ENCODE peak calls at places on chromosomes 2 and 18, in nine cellular contexts. K is Panc1; C is CD8-positive, alpha-beta T cell; W is H9; O is heart right ventricle; B is Peyer's patch; G is cardiac muscle cell; V is IMR-90; J is ascending aorta. Q is an unnamed sample.

GRCh38 chr2:1731963-1732768 is 12.1 kb downstream of the PXDN start:
- DNase-seq in K (no peak), C (no peak), W (peak), O (peak), B (peak), G (no peak), V (peak), J (no peak), Q (no peak)

GRCh38 chr2:157876771-157877108 is 610 bp upstream of the ACVR1 start:
- DNase-seq in K (no peak), C (no peak), W (no peak), O (no peak), B (no peak), G (no peak), V (peak), J (no peak), Q (no peak)

GRCh38 chr2:96798733-96799622 is 17.1 kb upstream of the CNNM3 start:
- DNase-seq in K (no peak), C (no peak), W (no peak), O (no peak), B (no peak), G (no peak), V (no peak), J (no peak), Q (no peak)

GRCh38 chr2:178924817-178925216 is 117.6 kb upstream of the TTN start:
- DNase-seq in K (no peak), C (no peak), W (no peak), O (no peak), B (no peak), G (no peak), V (no peak), J (no peak), Q (no peak)

GRCh38 chr18:31149351-31149750 is 13.3 kb downstream of the DSC1 start:
- DNase-seq in K (no peak), C (no peak), W (no peak), O (no peak), B (no peak), G (no peak), V (no peak), J (no peak), Q (peak)

GRCh38 chr2:197137234-197137633 is 173.3 kb downstream of the ANKRD44 start:
- DNase-seq in K (no peak), C (no peak), W (no peak), O (no peak), B (no peak), G (no peak), V (peak), J (no peak), Q (peak)

GRCh38 chr2:175871949-175872348 is 130.1 kb downstream of the LNPK start:
- DNase-seq in K (no peak), C (no peak), W (no peak), O (no peak), B (no peak), G (peak), V (no peak), J (no peak), Q (no peak)

GRCh38 chr2:202270487-202270886 is 4.9 kb downstream of the NOP58 start:
- DNase-seq in K (no peak), C (no peak), W (no peak), O (no peak), B (no peak), G (no peak), V (no peak), J (no peak), Q (no peak)

GRCh38 chr2:121888189-121888557 is 132.7 kb downstream of the TSN start:
- DNase-seq in K (no peak), C (no peak), W (peak), O (no peak), B (no peak), G (peak), V (no peak), J (no peak), Q (peak)

GRCh38 chr2:2640818-2641217 is 309.7 kb upstream of the MYT1L start:
- DNase-seq in K (no peak), C (no peak), W (no peak), O (no peak), B (no peak), G (no peak), V (no peak), J (no peak), Q (no peak)

GRCh38 chr2:60818272-60818671 is 62.2 kb downstream of the PAPOLG start:
- DNase-seq in K (no peak), C (no peak), W (no peak), O (no peak), B (no peak), G (no peak), V (peak), J (no peak), Q (no peak)

GRCh38 chr18:46264255-46264654 is 160.1 kb downstream of the HAUS1 start:
- DNase-seq in K (no peak), C (no peak), W (no peak), O (no peak), B (no peak), G (no peak), V (no peak), J (no peak), Q (peak)

GRCh38 chr18:5066380-5066977 is 130.6 kb downstream of the AKAIN1 start:
- DNase-seq in K (no peak), C (no peak), W (peak), O (no peak), B (no peak), G (no peak), V (no peak), J (no peak), Q (no peak)

GRCh38 chr2:127389778-127390435 is 2.1 kb upstream of the MAP3K2 start:
- DNase-seq in K (no peak), C (no peak), W (no peak), O (no peak), B (peak), G (no peak), V (no peak), J (no peak), Q (no peak)

GRCh38 chr2:200040251-200040650 is 84.9 kb downstream of the MAIP1 start:
- DNase-seq in K (no peak), C (no peak), W (no peak), O (no peak), B (no peak), G (no peak), V (peak), J (no peak), Q (no peak)

GRCh38 chr2:11336189-11336588 is 8.2 kb downstream of the ROCK2 start:
- DNase-seq in K (no peak), C (no peak), W (no peak), O (no peak), B (no peak), G (no peak), V (no peak), J (no peak), Q (no peak)

GRCh38 chr2:66821168-66821567 is 386.2 kb downstream of the MEIS1 start:
- DNase-seq in K (no peak), C (no peak), W (no peak), O (no peak), B (no peak), G (no peak), V (no peak), J (no peak), Q (no peak)

GRCh38 chr2:134906726-134907125 is 11.9 kb upstream of the CCNT2 start:
- DNase-seq in K (no peak), C (no peak), W (no peak), O (no peak), B (no peak), G (no peak), V (no peak), J (no peak), Q (peak)

GRCh38 chr18:27363918-27364317 is 178.8 kb upstream of the CHST9 start:
- DNase-seq in K (no peak), C (no peak), W (no peak), O (no peak), B (no peak), G (peak), V (no peak), J (no peak), Q (no peak)

GRCh38 chr2:237025090-237025865 is 60.4 kb upstream of the COPS8 start:
- DNase-seq in K (no peak), C (no peak), W (no peak), O (no peak), B (peak), G (no peak), V (peak), J (no peak), Q (peak)

DNA sequence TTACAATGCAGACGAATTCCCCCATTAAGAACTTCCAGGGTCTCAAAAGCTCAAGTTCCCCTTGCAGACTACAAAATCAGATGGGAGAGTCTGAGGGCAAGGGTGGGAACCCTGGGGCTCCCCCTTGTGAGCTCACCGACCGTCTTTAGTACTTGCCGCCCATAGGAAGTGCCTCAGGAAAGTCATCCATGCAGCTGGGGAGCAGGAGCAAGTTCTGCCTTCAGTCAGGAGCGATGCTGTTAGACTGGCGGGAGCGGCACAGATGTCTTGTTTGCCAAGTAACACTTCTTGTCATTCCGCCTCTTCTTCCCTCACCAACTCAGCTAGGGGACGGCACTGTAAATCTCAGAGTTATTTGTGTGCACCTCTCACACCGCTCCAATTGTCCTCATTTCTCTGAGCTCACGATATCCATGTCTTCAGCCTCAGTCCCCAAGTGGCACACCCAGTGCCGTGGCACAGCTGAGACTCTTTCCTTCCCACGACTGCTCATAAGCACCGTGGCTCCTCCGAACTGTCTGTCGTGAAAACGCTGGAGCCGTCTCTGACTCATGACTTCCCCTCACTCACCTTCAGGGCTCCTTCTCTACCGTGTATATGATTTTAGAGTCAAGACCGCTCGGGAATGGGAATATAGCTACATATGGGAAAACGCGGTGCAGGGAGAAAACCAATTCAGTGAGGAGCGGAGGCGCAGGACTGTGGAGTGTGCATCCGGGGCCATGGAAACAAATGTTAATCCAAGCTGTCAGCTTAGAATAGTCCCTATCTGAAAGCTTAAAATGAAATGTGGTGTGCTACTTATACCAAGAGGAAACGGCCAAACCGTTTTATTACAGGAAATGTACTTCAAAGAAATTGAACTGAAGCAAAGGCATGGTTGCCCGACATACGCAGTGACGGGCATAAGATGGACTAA is 34.0 kb downstream of the UXS1 start:
- DNase-seq in K (no peak), C (peak), W (no peak), O (no peak), B (peak), G (no peak), V (no peak), J (no peak), Q (no peak)
- H3K27ac ChIP-seq in K (no peak), C (peak), W (no peak), O (no peak), B (peak), G (peak), V (no peak), J (no peak), Q (no peak)

GRCh38 chr2:31037058-31037457 is 101.2 kb downstream of the GALNT14 start:
- DNase-seq in K (no peak), C (no peak), W (no peak), O (no peak), B (no peak), G (no peak), V (no peak), J (no peak), Q (no peak)

GRCh38 chr2:31032475-31032874 is 105.8 kb downstream of the GALNT14 start:
- DNase-seq in K (no peak), C (no peak), W (no peak), O (no peak), B (no peak), G (no peak), V (no peak), J (no peak), Q (no peak)

GRCh38 chr2:31031132-31031706 is 107.0 kb downstream of the GALNT14 start:
- DNase-seq in K (no peak), C (no peak), W (no peak), O (no peak), B (no peak), G (no peak), V (no peak), J (no peak), Q (no peak)

GRCh38 chr2:31028415-31028814 is 109.8 kb downstream of the GALNT14 start:
- DNase-seq in K (no peak), C (no peak), W (no peak), O (no peak), B (no peak), G (no peak), V (no peak), J (no peak), Q (no peak)

DNA sequence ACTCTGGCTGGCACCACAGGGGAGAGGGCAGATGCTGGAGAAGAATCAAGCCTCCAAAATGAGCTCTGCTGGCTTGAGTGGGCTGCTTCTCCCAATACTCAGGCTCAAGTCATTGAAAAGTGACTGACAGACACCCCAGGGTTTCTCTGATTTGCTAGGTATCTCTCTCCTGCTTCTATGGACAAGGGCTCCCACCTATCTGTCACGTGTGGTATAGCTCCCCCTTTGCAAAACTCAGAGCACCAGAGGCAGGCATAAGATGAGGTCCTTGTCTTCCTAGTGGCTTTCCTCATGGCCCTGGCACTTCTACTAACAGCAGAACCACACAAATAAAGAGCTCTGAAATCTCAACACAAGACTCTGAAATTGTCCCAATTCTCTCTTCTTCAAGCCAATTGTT is 105.2 kb downstream of the GALNT14 start:
- DNase-seq in K (no peak), C (no peak), W (no peak), O (no peak), B (no peak), G (no peak), V (no peak), J (no peak), Q (no peak)
- TF ChIP-seq CTCF in K (no peak), C (no peak), W (peak), O (no peak), B (no peak), G (no peak), V (no peak), J (no peak), Q (peak)

GRCh38 chr2:64354857-64355680 is 98.9 kb upstream of the LGALSL start:
- DNase-seq in K (no peak), C (no peak), W (no peak), O (no peak), B (no peak), G (no peak), V (peak), J (no peak), Q (peak)
- H3K27ac ChIP-seq in K (no peak), C (no peak), W (no peak), O (no peak), B (no peak), G (no peak), V (no peak), J (no peak), Q (peak)

DNA sequence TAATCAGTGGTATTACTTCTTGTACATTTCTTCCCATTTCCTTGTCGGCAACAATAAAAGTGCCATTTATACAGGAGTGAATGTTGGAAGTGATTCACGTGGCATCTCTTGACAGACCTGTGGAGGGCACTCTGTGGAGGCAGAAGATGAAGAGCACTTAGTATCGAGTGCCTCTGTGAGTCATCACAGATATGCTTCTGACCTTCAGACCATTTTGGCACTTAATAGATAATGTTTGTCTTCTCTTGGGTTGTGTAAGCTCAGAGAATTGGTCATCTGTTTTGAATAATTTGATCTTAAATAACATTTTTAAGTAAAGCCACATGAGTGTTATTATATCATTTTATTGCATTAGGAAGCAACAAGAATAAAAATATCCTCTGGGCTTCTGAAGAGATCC is 305.5 kb downstream of the PTPRM start:
- DNase-seq in K (no peak), C (no peak), W (no peak), O (no peak), B (peak), G (peak), V (peak), J (no peak), Q (peak)
- TF ChIP-seq CTCF in K (no peak), C (no peak), W (no peak), O (no peak), B (no peak), G (peak), V (peak), J (no peak), Q (peak)

GRCh38 chr2:64021578-64021977 is 2.4 kb upstream of the VPS54 start:
- DNase-seq in K (no peak), C (no peak), W (no peak), O (no peak), B (no peak), G (no peak), V (peak), J (no peak), Q (no peak)
- H3K27ac ChIP-seq in K (peak), C (no peak), W (no peak), O (no peak), B (peak), G (no peak), V (no peak), J (no peak), Q (no peak)

GRCh38 chr18:13746636-13747035 is 20.2 kb downstream of the RNMT start:
- DNase-seq in K (no peak), C (no peak), W (no peak), O (no peak), B (no peak), G (no peak), V (no peak), J (no peak), Q (no peak)
- TF ChIP-seq CTCF in K (no peak), C (no peak), W (peak), O (no peak), B (no peak), G (no peak), V (no peak), J (no peak), Q (peak)

GRCh38 chr2:46852598-46852997 is 63.0 kb downstream of the MCFD2 start:
- DNase-seq in K (no peak), C (no peak), W (no peak), O (no peak), B (no peak), G (no peak), V (no peak), J (no peak), Q (no peak)

GRCh38 chr2:46849080-46849715 is 66.4 kb downstream of the MCFD2 start:
- DNase-seq in K (no peak), C (no peak), W (no peak), O (no peak), B (peak), G (no peak), V (peak), J (no peak), Q (no peak)

GRCh38 chr2:46849741-46850474 is 65.7 kb downstream of the MCFD2 start:
- DNase-seq in K (no peak), C (no peak), W (no peak), O (peak), B (no peak), G (peak), V (peak), J (no peak), Q (no peak)

GRCh38 chr2:46852124-46852523 is 63.5 kb downstream of the MCFD2 start:
- DNase-seq in K (no peak), C (no peak), W (no peak), O (no peak), B (no peak), G (no peak), V (no peak), J (no peak), Q (no peak)

DNA sequence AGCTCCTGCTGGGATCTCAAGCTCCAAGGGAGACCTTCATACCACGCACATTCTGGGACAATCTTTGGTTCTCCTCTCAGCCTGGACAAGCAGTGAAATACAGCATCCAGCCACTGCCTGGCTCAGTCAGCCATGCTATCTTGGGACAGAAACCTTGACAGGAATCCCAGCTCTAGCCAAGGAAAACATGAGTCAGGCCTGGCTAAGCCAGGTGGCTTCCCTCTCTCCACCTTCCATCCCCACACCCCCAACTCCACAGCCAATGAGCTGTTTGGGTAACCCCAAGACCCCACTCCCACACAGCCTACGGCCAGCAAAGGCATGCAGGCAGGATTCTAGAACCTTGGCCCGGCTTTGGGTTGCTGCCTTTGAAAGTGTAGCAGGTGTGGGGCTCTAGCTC is 64.9 kb downstream of the MCFD2 start:
- DNase-seq in K (no peak), C (no peak), W (no peak), O (no peak), B (no peak), G (no peak), V (peak), J (no peak), Q (peak)
- H3K27ac ChIP-seq in K (peak), C (no peak), W (no peak), O (peak), B (peak), G (no peak), V (peak), J (peak), Q (peak)

DNA sequence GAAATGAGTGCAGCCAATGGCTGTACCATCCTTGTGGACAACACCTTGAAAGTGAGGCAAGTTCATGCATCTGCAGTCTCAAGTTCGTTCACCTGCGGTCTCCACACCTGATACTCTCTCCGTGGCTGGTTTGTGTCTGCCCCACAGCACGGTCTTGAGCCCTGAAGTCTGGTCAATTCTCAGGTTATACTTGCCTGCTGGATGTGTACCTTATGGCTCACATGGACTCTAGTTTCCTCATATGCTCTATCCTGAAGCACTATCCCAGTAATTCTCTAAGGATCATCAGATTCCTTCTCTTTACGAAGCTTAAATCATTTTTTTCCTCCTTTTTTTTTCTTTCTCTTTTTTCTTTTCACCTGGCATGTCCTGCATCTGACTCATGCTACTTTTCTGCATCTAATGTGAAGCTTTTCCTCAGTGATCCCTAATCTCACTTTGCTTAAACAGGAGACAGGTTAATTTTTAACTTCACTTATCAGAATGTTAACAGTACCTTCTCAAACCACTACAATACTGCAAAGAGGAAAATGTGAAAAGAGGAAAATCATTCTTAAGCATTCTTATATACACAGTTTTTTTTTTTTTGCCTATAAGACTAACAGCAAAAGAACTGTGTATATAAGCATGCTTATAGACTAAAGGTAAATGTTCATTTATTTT is 511.2 kb downstream of the SOX11 start:
- DNase-seq in K (no peak), C (no peak), W (no peak), O (no peak), B (no peak), G (no peak), V (no peak), J (no peak), Q (no peak)
- TF ChIP-seq CTCF in K (no peak), C (no peak), W (no peak), O (no peak), B (no peak), G (no peak), V (no peak), J (no peak), Q (no peak)

DNA sequence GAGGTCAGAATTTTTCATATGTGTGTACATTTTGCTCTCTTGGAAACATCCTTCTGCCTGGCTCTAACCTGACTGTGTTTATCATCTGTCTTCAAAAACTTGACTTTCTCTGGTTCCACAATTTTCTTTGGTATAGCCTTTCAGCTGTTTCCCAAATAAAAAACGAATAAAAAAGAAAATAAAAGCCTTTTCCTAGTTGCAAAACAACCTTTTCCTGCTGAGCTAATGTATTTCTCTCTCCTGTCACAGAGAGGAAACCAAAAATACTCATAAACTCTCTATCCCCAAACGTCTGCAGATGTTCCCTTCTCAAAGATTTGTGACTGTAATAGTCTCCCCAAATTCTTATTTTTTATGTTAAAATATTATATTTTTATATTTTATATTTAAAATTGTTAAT is 505.3 kb upstream of the SLC39A10 start:
- DNase-seq in K (no peak), C (no peak), W (no peak), O (no peak), B (no peak), G (no peak), V (no peak), J (no peak), Q (no peak)
- H3K27ac ChIP-seq in K (no peak), C (no peak), W (no peak), O (no peak), B (no peak), G (no peak), V (no peak), J (no peak), Q (no peak)

Q was measured in mammary epithelial cell.